ENCODE peak calls at places on chromosomes 13 and 19, in six cellular contexts. C, N, G, T, J and V are unnamed samples.

GRCh38 chr19:4443966-4444764 is 13.4 kb downstream of the UBXN6 start:
- DNase-seq in C (no peak), N (no peak), G (no peak), T (no peak), J (no peak), V (no peak)

GRCh38 chr13:109794095-109794494 is 7.7 kb upstream of the IRS2 start:
- DNase-seq in C (no peak), N (no peak), G (no peak), T (no peak), J (no peak), V (no peak)

GRCh38 chr19:28208745-28209144 is 1004.2 kb downstream of the UQCRFS1 start:
- DNase-seq in C (no peak), N (no peak), G (no peak), T (no peak), J (no peak), V (no peak)

GRCh38 chr13:30142502-30143211 is 164.7 kb downstream of the KATNAL1 start:
- DNase-seq in C (no peak), N (no peak), G (peak), T (peak), J (no peak), V (no peak)

GRCh38 chr13:109971745-109972090 is 185.3 kb upstream of the IRS2 start:
- DNase-seq in C (no peak), N (no peak), G (peak), T (peak), J (no peak), V (no peak)

GRCh38 chr19:952680-953500 is 27.1 kb downstream of the ARID3A start:
- DNase-seq in C (no peak), N (no peak), G (no peak), T (no peak), J (peak), V (no peak)

GRCh38 chr19:5907216-5907615 is 2.5 kb downstream of the VMAC start:
- DNase-seq in C (no peak), N (no peak), G (no peak), T (no peak), J (no peak), V (no peak)

GRCh38 chr19:2426661-2427322 is 594 bp downstream of the TIMM13 start:
- DNase-seq in C (no peak), N (no peak), G (no peak), T (peak), J (peak), V (no peak)

GRCh38 chr13:100508996-100509395 is 79.6 kb downstream of the GGACT start:
- DNase-seq in C (peak), N (no peak), G (no peak), T (no peak), J (no peak), V (no peak)

GRCh38 chr19:11152318-11153062 is 3.1 kb downstream of the SPC24 start:
- DNase-seq in C (no peak), N (no peak), G (peak), T (peak), J (no peak), V (no peak)

GRCh38 chr19:53898680-53899341 is 10.3 kb upstream of the CACNG7 start:
- DNase-seq in C (no peak), N (no peak), G (no peak), T (no peak), J (no peak), V (no peak)

GRCh38 chr13:48500652-48501197 is 32.2 kb downstream of the RCBTB2 start:
- DNase-seq in C (no peak), N (no peak), G (peak), T (peak), J (peak), V (no peak)

GRCh38 chr19:34172661-34173144 is 399 bp downstream of the LSM14A start:
- DNase-seq in C (no peak), N (no peak), G (no peak), T (peak), J (peak), V (no peak)

GRCh38 chr19:47209323-47210179 is 21.4 kb downstream of the BBC3 start:
- DNase-seq in C (no peak), N (no peak), G (peak), T (peak), J (peak), V (no peak)

GRCh38 chr19:33580645-33581037 is 41.1 kb upstream of the CHST8 start:
- DNase-seq in C (peak), N (no peak), G (peak), T (no peak), J (no peak), V (no peak)

GRCh38 chr19:33809960-33810359 is 13.3 kb downstream of the KCTD15 start:
- DNase-seq in C (no peak), N (no peak), G (no peak), T (peak), J (no peak), V (no peak)

GRCh38 chr19:11281336-11282049 is 14.5 kb upstream of the TSPAN16 start:
- DNase-seq in C (no peak), N (no peak), G (peak), T (peak), J (no peak), V (no peak)

GRCh38 chr19:14686411-14686810 is 3.4 kb upstream of the ZNF333 start:
- DNase-seq in C (no peak), N (no peak), G (peak), T (peak), J (peak), V (no peak)

GRCh38 chr19:52237771-52238400 is 31.5 kb upstream of the ZNF766 start:
- DNase-seq in C (peak), N (peak), G (peak), T (peak), J (peak), V (peak)

GRCh38 chr13:46896346-46897138 is at the start of gene HTR2A:
- DNase-seq in C (no peak), N (no peak), G (peak), T (peak), J (no peak), V (no peak)

GRCh38 chr13:49082653-49083536 is 107.2 kb downstream of the FNDC3A start:
- DNase-seq in C (no peak), N (no peak), G (no peak), T (peak), J (no peak), V (no peak)

GRCh38 chr19:33814181-33815165 is 17.8 kb downstream of the KCTD15 start:
- DNase-seq in C (no peak), N (no peak), G (no peak), T (no peak), J (no peak), V (no peak)

GRCh38 chr19:10736916-10737551 is 19.2 kb downstream of the DNM2 start:
- DNase-seq in C (no peak), N (no peak), G (no peak), T (no peak), J (no peak), V (no peak)

GRCh38 chr19:52601025-52601973 is 31.2 kb downstream of the ZNF701 start:
- DNase-seq in C (peak), N (peak), G (peak), T (peak), J (peak), V (peak)

GRCh38 chr13:100506154-100506553 is 82.4 kb downstream of the GGACT start:
- DNase-seq in C (no peak), N (no peak), G (no peak), T (no peak), J (no peak), V (no peak)

GRCh38 chr19:10817291-10818038 is 18.5 kb downstream of the TMED1 start:
- DNase-seq in C (no peak), N (no peak), G (no peak), T (peak), J (no peak), V (no peak)

GRCh38 chr19:14471436-14472187 is 3.5 kb downstream of the PTGER1 start:
- DNase-seq in C (no peak), N (no peak), G (no peak), T (no peak), J (no peak), V (no peak)